ENCODE peak calls at places on chromosomes 4 and X, in five cellular contexts. One of them, this sample, is unnamed.
A peak's percentile ranks its signal among the peaks of the same experiment; 100 is the strongest.

GRCh38 chr4:145843148-145843547 is 95.5 kb downstream of the ZNF827 start:
- DNase-seq in mesenchymal stem cell: no peak
- DNase-seq in stimulated activated CD4-positive, alpha-beta T cell treated with anti-CD3 and anti-CD28 coated beads, TNF-alpha, amount 100 ng/mL, for 1 hour: no peak
- DNase-seq in activated CD4-positive, alpha-beta T cell treated with anti-CD3 and anti-CD28 coated beads for 1 hour: no peak
- DNase-seq in AG09309: peak; percentile 80
- DNase-seq in this sample: no peak

GRCh38 chr4:73430188-73430587 is 5.8 kb upstream of the AFP start:
- DNase-seq in activated CD4-positive, alpha-beta T cell treated with anti-CD3 and anti-CD28 coated beads for 1 hour: no peak
- DNase-seq in mesenchymal stem cell: no peak
- DNase-seq in AG09309: no peak
- DNase-seq in stimulated activated CD4-positive, alpha-beta T cell treated with anti-CD3 and anti-CD28 coated beads, TNF-alpha, amount 100 ng/mL, for 1 hour: no peak
- DNase-seq in this sample: no peak

GRCh38 chr4:2084316-2084715 is 25.2 kb downstream of the NAT8L start:
- DNase-seq in AG09309: no peak
- DNase-seq in mesenchymal stem cell: no peak
- DNase-seq in activated CD4-positive, alpha-beta T cell treated with anti-CD3 and anti-CD28 coated beads for 1 hour: no peak
- DNase-seq in stimulated activated CD4-positive, alpha-beta T cell treated with anti-CD3 and anti-CD28 coated beads, TNF-alpha, amount 100 ng/mL, for 1 hour: no peak
- DNase-seq in this sample: no peak

GRCh38 chr4:6633091-6633906 is 7.2 kb upstream of the MRFAP1 start:
- DNase-seq in AG09309: no peak
- DNase-seq in activated CD4-positive, alpha-beta T cell treated with anti-CD3 and anti-CD28 coated beads for 1 hour: no peak
- DNase-seq in stimulated activated CD4-positive, alpha-beta T cell treated with anti-CD3 and anti-CD28 coated beads, TNF-alpha, amount 100 ng/mL, for 1 hour: no peak
- DNase-seq in mesenchymal stem cell: peak; percentile 24
- DNase-seq in this sample: no peak

GRCh38 chrX:152642931-152643525 is 5.3 kb downstream of the GABRQ start:
- DNase-seq in stimulated activated CD4-positive, alpha-beta T cell treated with anti-CD3 and anti-CD28 coated beads, TNF-alpha, amount 100 ng/mL, for 1 hour: no peak
- DNase-seq in activated CD4-positive, alpha-beta T cell treated with anti-CD3 and anti-CD28 coated beads for 1 hour: no peak
- DNase-seq in mesenchymal stem cell: no peak
- DNase-seq in AG09309: no peak
- DNase-seq in this sample: no peak

GRCh38 chr4:2045518-2045951 is 13.6 kb upstream of the NAT8L start:
- DNase-seq in stimulated activated CD4-positive, alpha-beta T cell treated with anti-CD3 and anti-CD28 coated beads, TNF-alpha, amount 100 ng/mL, for 1 hour: no peak
- DNase-seq in activated CD4-positive, alpha-beta T cell treated with anti-CD3 and anti-CD28 coated beads for 1 hour: no peak
- DNase-seq in AG09309: no peak
- DNase-seq in mesenchymal stem cell: no peak
- DNase-seq in this sample: no peak

GRCh38 chr4:75745721-75746199 is 21.4 kb downstream of the USO1 start:
- DNase-seq in stimulated activated CD4-positive, alpha-beta T cell treated with anti-CD3 and anti-CD28 coated beads, TNF-alpha, amount 100 ng/mL, for 1 hour: no peak
- DNase-seq in AG09309: no peak
- DNase-seq in activated CD4-positive, alpha-beta T cell treated with anti-CD3 and anti-CD28 coated beads for 1 hour: no peak
- DNase-seq in mesenchymal stem cell: no peak
- DNase-seq in this sample: no peak

GRCh38 chr4:168784786-168785461 is 225.1 kb downstream of the CBR4 start:
- DNase-seq in activated CD4-positive, alpha-beta T cell treated with anti-CD3 and anti-CD28 coated beads for 1 hour: no peak
- DNase-seq in mesenchymal stem cell: no peak
- DNase-seq in stimulated activated CD4-positive, alpha-beta T cell treated with anti-CD3 and anti-CD28 coated beads, TNF-alpha, amount 100 ng/mL, for 1 hour: no peak
- DNase-seq in AG09309: no peak
- DNase-seq in this sample: no peak

GRCh38 chr4:14259926-14260325 is 632.4 kb upstream of the BOD1L1 start:
- DNase-seq in AG09309: peak; percentile 10
- DNase-seq in stimulated activated CD4-positive, alpha-beta T cell treated with anti-CD3 and anti-CD28 coated beads, TNF-alpha, amount 100 ng/mL, for 1 hour: no peak
- DNase-seq in mesenchymal stem cell: no peak
- DNase-seq in activated CD4-positive, alpha-beta T cell treated with anti-CD3 and anti-CD28 coated beads for 1 hour: no peak
- DNase-seq in this sample: no peak

GRCh38 chr4:7135389-7135746 is 57.0 kb upstream of the SORCS2 start:
- DNase-seq in AG09309: no peak
- DNase-seq in activated CD4-positive, alpha-beta T cell treated with anti-CD3 and anti-CD28 coated beads for 1 hour: no peak
- DNase-seq in stimulated activated CD4-positive, alpha-beta T cell treated with anti-CD3 and anti-CD28 coated beads, TNF-alpha, amount 100 ng/mL, for 1 hour: no peak
- DNase-seq in mesenchymal stem cell: no peak
- DNase-seq in this sample: no peak

GRCh38 chr4:106258145-106259045 is 57.6 kb downstream of the TBCK start:
- DNase-seq in activated CD4-positive, alpha-beta T cell treated with anti-CD3 and anti-CD28 coated beads for 1 hour: no peak
- DNase-seq in stimulated activated CD4-positive, alpha-beta T cell treated with anti-CD3 and anti-CD28 coated beads, TNF-alpha, amount 100 ng/mL, for 1 hour: no peak
- DNase-seq in AG09309: peak; percentile 8
- DNase-seq in mesenchymal stem cell: no peak
- DNase-seq in this sample: no peak

GRCh38 chr4:183987987-183988392 is 82.9 kb downstream of the STOX2 start:
- DNase-seq in AG09309: peak; percentile 47
- DNase-seq in mesenchymal stem cell: peak; percentile 98
- DNase-seq in activated CD4-positive, alpha-beta T cell treated with anti-CD3 and anti-CD28 coated beads for 1 hour: no peak
- DNase-seq in stimulated activated CD4-positive, alpha-beta T cell treated with anti-CD3 and anti-CD28 coated beads, TNF-alpha, amount 100 ng/mL, for 1 hour: no peak
- DNase-seq in this sample: no peak

GRCh38 chr4:38463268-38463958 is 200.6 kb upstream of the KLF3 start:
- DNase-seq in stimulated activated CD4-positive, alpha-beta T cell treated with anti-CD3 and anti-CD28 coated beads, TNF-alpha, amount 100 ng/mL, for 1 hour: no peak
- DNase-seq in mesenchymal stem cell: no peak
- DNase-seq in activated CD4-positive, alpha-beta T cell treated with anti-CD3 and anti-CD28 coated beads for 1 hour: no peak
- DNase-seq in AG09309: no peak
- DNase-seq in this sample: no peak